ENCODE peak calls at places on chromosome 9, in eight cellular contexts. K is uterus, L is breast epithelium, N is A549, X is AG09319, A is WTC11, B is RWPE2, Q is endothelial cell. M is an unnamed sample.
A peak's percentile ranks its signal among the peaks of the same experiment; 100 is the strongest.

GRCh38 chr9:106326493-106326892 is 536.5 kb upstream of the ZNF462 start:
- DNase-seq in K (no peak), B (no peak), N (no peak), L (no peak), Q (no peak), X (no peak), A (no peak), M (no peak)

GRCh38 chr9:12759767-12760166 is 15.1 kb upstream of the LURAP1L start:
- DNase-seq in B (no peak), N (no peak), Q (no peak), L (no peak), X (peak; percentile 20), A (no peak), K (no peak), M (no peak)

GRCh38 chr9:119451426-119451825 is 82.2 kb upstream of the BRINP1 start:
- DNase-seq in Q (no peak), B (no peak), K (no peak), L (no peak), A (no peak), X (no peak), N (no peak), M (no peak)

GRCh38 chr9:70229026-70229425 is 29.8 kb upstream of the SMC5 start:
- DNase-seq in A (no peak), Q (no peak), L (no peak), X (no peak), N (no peak), K (peak; percentile 28), B (no peak), M (no peak)

GRCh38 chr9:128011071-128011817 is 30.5 kb upstream of the EEIG1 start:
- DNase-seq in N (no peak), Q (no peak), B (no peak), L (no peak), K (no peak), X (no peak), A (no peak), M (peak; percentile 35)

GRCh38 chr9:120579750-120580590 is at the start of gene CDK5RAP2:
- DNase-seq in K (peak; percentile 94), X (peak; percentile 95), Q (peak; percentile 89), L (peak; percentile 94), B (peak; percentile 91), A (peak; percentile 94), N (peak; percentile 91), M (peak; percentile 95)

GRCh38 chr9:82168585-82168984 is 180.0 kb downstream of the SPATA31D1 start:
- DNase-seq in L (no peak), B (no peak), X (no peak), N (no peak), K (no peak), Q (no peak), A (no peak), M (no peak)

GRCh38 chr9:107094370-107094769 is 188.7 kb upstream of the RAD23B start:
- DNase-seq in N (no peak), B (no peak), A (no peak), X (no peak), K (no peak), Q (no peak), L (no peak), M (no peak)

GRCh38 chr9:114058688-114059046 is 19.4 kb downstream of the AMBP start:
- DNase-seq in K (no peak), B (no peak), A (no peak), N (no peak), L (no peak), Q (no peak), X (no peak), M (no peak)

GRCh38 chr9:88370346-88370745 is 17.9 kb upstream of the SPIN1 start:
- DNase-seq in N (no peak), X (no peak), L (no peak), K (no peak), B (no peak), A (no peak), Q (no peak), M (no peak)

GRCh38 chr9:113475031-113475430 is 11.5 kb downstream of the RGS3 start:
- DNase-seq in N (no peak), L (no peak), X (no peak), Q (no peak), A (no peak), K (no peak), B (no peak), M (no peak)

GRCh38 chr9:131407717-131408195 is 13.9 kb downstream of the PRRC2B start:
- DNase-seq in K (peak; percentile 50), L (no peak), Q (peak; percentile 43), X (no peak), N (no peak), B (no peak), A (peak; percentile 67), M (peak; percentile 47)

GRCh38 chr9:9917400-9917799 is 695.4 kb downstream of the PTPRD start:
- DNase-seq in Q (no peak), K (no peak), B (no peak), X (no peak), N (no peak), A (no peak), L (no peak), M (no peak)

GRCh38 chr9:9913276-9913832 is 699.4 kb downstream of the PTPRD start:
- DNase-seq in K (no peak), A (no peak), X (no peak), L (no peak), B (no peak), N (no peak), Q (no peak), M (no peak)

GRCh38 chr9:9914174-9914573 is 698.6 kb downstream of the PTPRD start:
- DNase-seq in A (peak; percentile 27), B (no peak), N (no peak), X (no peak), Q (no peak), L (no peak), K (no peak), M (no peak)

DNA sequence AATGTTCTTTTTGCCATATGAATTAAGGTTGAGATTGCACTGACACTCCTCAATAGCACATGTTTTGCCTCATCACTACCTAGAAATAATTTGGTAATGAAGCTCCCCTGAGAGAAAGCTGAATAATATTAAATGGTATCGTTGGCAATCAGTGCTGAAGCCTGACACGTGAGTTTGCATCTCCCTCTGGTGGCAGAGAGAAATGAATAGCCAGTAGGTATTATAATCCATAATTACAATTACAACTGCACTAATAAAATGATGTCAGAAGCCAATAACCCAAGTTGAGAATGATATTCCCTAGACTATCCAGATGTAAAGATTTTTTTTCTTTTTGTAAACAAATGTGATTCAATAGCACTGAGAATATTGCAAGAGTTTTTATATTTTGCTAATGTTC is 700.3 kb downstream of the PTPRD start:
- DNase-seq in Q (no peak), B (no peak), L (no peak), K (no peak), X (no peak), A (no peak), N (no peak), M (no peak)
- TF ChIP-seq CTCF in Q (peak; percentile 38), B (peak; percentile 59), L (no peak), K (no peak), X (peak; percentile 3), A (no peak), N (no peak), M (peak; percentile 29)

DNA sequence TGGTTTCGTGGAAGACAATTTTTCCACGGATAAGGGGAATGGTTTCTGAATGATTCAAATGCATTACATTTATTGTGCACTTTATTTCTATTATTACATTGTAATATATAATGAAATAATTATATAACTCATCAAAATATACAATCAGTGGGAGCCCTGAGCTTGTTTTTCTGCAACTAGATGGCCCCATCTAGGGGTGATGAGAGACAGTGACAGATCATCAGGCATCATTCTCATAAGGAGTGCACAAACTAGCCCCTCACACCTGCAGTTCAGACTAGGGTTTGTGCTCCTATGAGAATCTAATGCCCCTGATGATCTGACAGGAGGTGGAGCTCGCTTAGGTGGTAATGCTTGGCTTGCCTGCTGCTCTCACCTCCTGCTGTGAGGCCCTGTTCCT is 6.4 kb downstream of the ISCA1 start:
- DNase-seq in A (no peak), B (no peak), X (no peak), L (no peak), Q (no peak), K (no peak), N (no peak), M (no peak)
- TF ChIP-seq CTCF in A (peak; percentile 35), B (peak; percentile 29), X (no peak), L (no peak), Q (no peak), K (no peak), N (no peak), M (peak; percentile 25)

GRCh38 chr9:116576386-116576785 is 110.7 kb upstream of the TRIM32 start:
- DNase-seq in K (no peak), B (no peak), L (no peak), N (no peak), A (no peak), Q (no peak), X (no peak), M (no peak)

GRCh38 chr9:116569111-116569510 is 118.0 kb upstream of the TRIM32 start:
- DNase-seq in K (no peak), Q (no peak), N (no peak), L (no peak), A (no peak), X (no peak), B (no peak), M (no peak)

GRCh38 chr9:116574027-116574679 is 113.0 kb upstream of the TRIM32 start:
- DNase-seq in K (no peak), N (no peak), B (no peak), L (no peak), A (no peak), X (no peak), Q (no peak), M (no peak)

GRCh38 chr9:116566677-116567488 is 120.2 kb upstream of the TRIM32 start:
- DNase-seq in X (no peak), L (no peak), K (no peak), A (no peak), B (no peak), N (peak; percentile 61), Q (no peak), M (no peak)

GRCh38 chr9:116572095-116572748 is 114.9 kb upstream of the TRIM32 start:
- DNase-seq in K (peak; percentile 95), A (peak; percentile 86), Q (peak; percentile 81), B (no peak), L (peak; percentile 81), X (peak; percentile 70), N (peak; percentile 87), M (peak; percentile 78)
- TF ChIP-seq CTCF in K (peak; percentile 95), A (peak; percentile 88), Q (peak; percentile 89), B (peak; percentile 87), L (peak; percentile 87), X (peak; percentile 97), N (peak; percentile 93), M (peak; percentile 85)

GRCh38 chr9:136230773-136231172 is 14.8 kb downstream of the QSOX2 start:
- DNase-seq in A (no peak), N (no peak), Q (no peak), X (no peak), K (no peak), L (no peak), B (no peak), M (no peak)

GRCh38 chr9:136229096-136230065 is 16.2 kb downstream of the QSOX2 start:
- DNase-seq in K (no peak), L (no peak), N (no peak), A (no peak), B (no peak), Q (no peak), X (no peak), M (no peak)

GRCh38 chr9:136228107-136228875 is 17.3 kb downstream of the QSOX2 start:
- DNase-seq in K (no peak), L (no peak), B (no peak), Q (no peak), A (no peak), N (peak; percentile 71), X (no peak), M (no peak)

GRCh38 chr9:136231478-136232297 is 13.9 kb downstream of the QSOX2 start:
- DNase-seq in X (no peak), K (no peak), B (no peak), Q (no peak), N (no peak), A (no peak), L (no peak), M (no peak)

GRCh38 chr9:136230365-136230764 is 15.2 kb downstream of the QSOX2 start:
- DNase-seq in X (no peak), L (no peak), B (no peak), Q (no peak), K (no peak), A (no peak), N (no peak), M (no peak)
- TF ChIP-seq CTCF in X (no peak), L (no peak), B (no peak), Q (no peak), K (no peak), A (no peak), N (no peak), M (no peak)